ENCODE peak calls at places on chromosomes 7 and 10, in nine cellular contexts. U is AG04450, M is HEK293T, K is mesendoderm, Y is aorta, W is astrocyte of the spinal cord, H is T-helper 2 cell, G is astrocyte, X is LNCaP clone FGC. L is an unnamed sample.

GRCh38 chr7:128879939-128880746 is 17.5 kb downstream of the ATP6V1F start:
- DNase-seq in G (peak; percentile 37), M (peak; percentile 89), K (peak; percentile 91), U (no peak), Y (peak; percentile 88), H (no peak), W (peak; percentile 51), X (no peak), L (peak; percentile 85)

GRCh38 chr7:98097042-98097645 is 9.5 kb upstream of the LMTK2 start:
- DNase-seq in W (no peak), M (no peak), U (no peak), K (no peak), Y (no peak), X (no peak), H (no peak), G (no peak), L (no peak)

GRCh38 chr7:133301444-133301843 is 48.6 kb downstream of the EXOC4 start:
- DNase-seq in X (peak; percentile 68), H (no peak), G (peak; percentile 33), Y (no peak), K (no peak), M (no peak), W (no peak), U (no peak), L (no peak)

GRCh38 chr10:72334832-72335393 is 19.8 kb downstream of the DNAJB12 start:
- DNase-seq in U (no peak), W (peak; percentile 100), M (no peak), Y (peak; percentile 93), G (peak; percentile 93), K (no peak), H (peak; percentile 84), X (no peak), L (no peak)

GRCh38 chr7:121273467-121274167 is 55.2 kb upstream of the WNT16 start:
- DNase-seq in Y (no peak), G (no peak), H (no peak), W (peak; percentile 53), K (no peak), X (no peak), U (no peak), M (no peak), L (no peak)

GRCh38 chr10:131726460-131726861 is 174.3 kb upstream of the PPP2R2D start:
- DNase-seq in M (no peak), X (no peak), Y (peak; percentile 84), G (no peak), W (no peak), K (peak; percentile 49), H (no peak), U (no peak), L (peak; percentile 2)

GRCh38 chr10:34905200-34905927 is 90.3 kb upstream of the PARD3 start:
- DNase-seq in W (no peak), K (peak; percentile 40), U (no peak), M (no peak), X (peak; percentile 39), G (no peak), H (no peak), Y (no peak), L (no peak)

GRCh38 chr7:82183633-82184032 is 259.9 kb downstream of the CACNA2D1 start:
- DNase-seq in H (no peak), K (no peak), M (no peak), U (no peak), W (peak; percentile 47), Y (no peak), X (no peak), G (peak; percentile 95), L (peak; percentile 84)

GRCh38 chr7:50682573-50682972 is 100.1 kb downstream of the GRB10 start:
- DNase-seq in K (no peak), H (no peak), W (no peak), U (no peak), G (no peak), Y (no peak), M (no peak), X (no peak), L (no peak)

GRCh38 chr7:150428671-150429451 is 21.6 kb upstream of the GIMAP8 start:
- DNase-seq in Y (no peak), U (peak; percentile 85), G (peak; percentile 85), H (no peak), W (peak; percentile 87), K (peak; percentile 65), X (peak; percentile 94), M (no peak), L (peak; percentile 97)

GRCh38 chr7:159136442-159136841 is 8.2 kb downstream of the VIPR2 start:
- DNase-seq in G (no peak), W (no peak), H (no peak), X (no peak), K (no peak), U (no peak), M (no peak), Y (no peak), L (no peak)

GRCh38 chr10:29746080-29746797 is 111.5 kb upstream of the SVIL start:
- DNase-seq in X (no peak), G (peak; percentile 30), Y (no peak), U (no peak), M (no peak), K (no peak), H (no peak), W (peak; percentile 67), L (peak; percentile 57)

GRCh38 chr7:71612011-71612410 is 480.1 kb downstream of the GALNT17 start:
- DNase-seq in Y (no peak), M (no peak), W (peak; percentile 45), U (no peak), X (no peak), G (no peak), H (no peak), K (no peak), L (no peak)

GRCh38 chr7:98556288-98556687 is 60.8 kb upstream of the NPTX2 start:
- DNase-seq in Y (peak; percentile 28), U (no peak), G (no peak), W (no peak), K (no peak), X (no peak), M (no peak), H (no peak), L (no peak)

GRCh38 chr7:79507161-79507560 is 53.7 kb upstream of the MAGI2 start:
- DNase-seq in U (no peak), G (no peak), W (no peak), K (peak; percentile 74), M (no peak), X (no peak), Y (no peak), H (no peak), L (no peak)

GRCh38 chr7:99990417-99990816 is 14.6 kb upstream of the AZGP1 start:
- DNase-seq in M (no peak), W (no peak), G (no peak), X (no peak), U (no peak), H (no peak), Y (peak; percentile 67), K (peak; percentile 6), L (no peak)

GRCh38 chr7:111918461-111918860 is 287.7 kb downstream of the DOCK4 start:
- DNase-seq in Y (no peak), X (no peak), U (no peak), M (no peak), G (no peak), H (no peak), K (no peak), W (no peak), L (no peak)

GRCh38 chr10:60430017-60430416 is 40.3 kb upstream of the ANK3 start:
- DNase-seq in K (no peak), U (peak; percentile 36), H (no peak), X (peak; percentile 57), Y (no peak), M (no peak), W (peak; percentile 89), G (peak; percentile 91), L (peak; percentile 81)

GRCh38 chr7:155340721-155341120 is 43.0 kb downstream of the INSIG1 start:
- DNase-seq in M (no peak), W (no peak), X (no peak), G (no peak), H (no peak), Y (peak; percentile 57), K (no peak), U (no peak), L (no peak)

GRCh38 chr10:29355436-29355991 is 66.6 kb downstream of the LYZL1 start:
- DNase-seq in U (no peak), X (no peak), M (no peak), K (no peak), G (no peak), H (no peak), Y (no peak), W (no peak), L (no peak)

GRCh38 chr7:83684928-83685327 is 36.0 kb upstream of the SEMA3E start:
- DNase-seq in Y (no peak), U (no peak), G (no peak), M (no peak), K (peak; percentile 99), H (no peak), W (no peak), X (no peak), L (no peak)